ENCODE peak calls at places on chromosomes 11 and 22, in five cellular contexts. T is nephron progenitor cell; S is NCI-H1092; O is activated CD4-positive, alpha-beta T cell treated with anti-CD3 and anti-CD28 coated beads for 24 hours; Z is T47D. Y is an unnamed sample.

GRCh38 chr11:78022397-78023396 is at the start of gene KCTD14:
- DNase-seq in T (peak), S (peak), O (no peak), Z (no peak), Y (peak)

GRCh38 chr22:19942886-19943664 is 1.5 kb upstream of the TXNRD2 start:
- DNase-seq in T (no peak), S (no peak), O (no peak), Z (no peak), Y (no peak)

GRCh38 chr22:35538801-35539321 is 1.8 kb upstream of the RASD2 start:
- DNase-seq in T (peak), S (no peak), O (peak), Z (peak), Y (peak)

GRCh38 chr22:38415046-38415445 is 40.0 kb downstream of the KCNJ4 start:
- DNase-seq in T (no peak), S (no peak), O (no peak), Z (no peak), Y (no peak)

GRCh38 chr11:33912405-33913361 is 20.8 kb upstream of the LMO2 start:
- DNase-seq in T (no peak), S (no peak), O (no peak), Z (no peak), Y (no peak)

GRCh38 chr22:45871721-45872120 is 105.2 kb downstream of the WNT7B start:
- DNase-seq in T (no peak), S (no peak), O (no peak), Z (no peak), Y (no peak)

GRCh38 chr22:27880778-27881394 is 38.2 kb downstream of the PITPNB start:
- DNase-seq in T (peak), S (peak), O (no peak), Z (no peak), Y (peak)

GRCh38 chr11:68302256-68303054 is 9.9 kb upstream of the LRP5 start:
- DNase-seq in T (no peak), S (no peak), O (no peak), Z (no peak), Y (no peak)

GRCh38 chr11:40877981-40878380 is 581.5 kb downstream of the LRRC4C start:
- DNase-seq in T (no peak), S (no peak), O (no peak), Z (no peak), Y (no peak)

GRCh38 chr22:46593211-46593676 is 26.9 kb upstream of the GRAMD4 start:
- DNase-seq in T (no peak), S (no peak), O (no peak), Z (no peak), Y (no peak)

GRCh38 chr22:21445437-21446127 is 21.6 kb upstream of the TMEM191C start:
- DNase-seq in T (no peak), S (no peak), O (no peak), Z (no peak), Y (no peak)

GRCh38 chr11:86248609-86249008 is 4.1 kb downstream of the EED start:
- DNase-seq in T (no peak), S (no peak), O (peak), Z (no peak), Y (no peak)

GRCh38 chr22:31637938-31638618 is 23.9 kb downstream of the PISD start:
- DNase-seq in T (no peak), S (no peak), O (no peak), Z (no peak), Y (no peak)

GRCh38 chr22:40196628-40197027 is 18.9 kb downstream of the TNRC6B start:
- DNase-seq in T (no peak), S (no peak), O (peak), Z (no peak), Y (no peak)

GRCh38 chr11:103055174-103055890 is 36.6 kb downstream of the DCUN1D5 start:
- DNase-seq in T (peak), S (peak), O (no peak), Z (no peak), Y (no peak)

GRCh38 chr11:44818110-44818509 is 91.3 kb downstream of the TSPAN18 start:
- DNase-seq in T (no peak), S (no peak), O (no peak), Z (no peak), Y (no peak)

GRCh38 chr22:44247923-44248892 is 64.5 kb downstream of the SHISAL1 start:
- DNase-seq in T (no peak), S (no peak), O (no peak), Z (no peak), Y (no peak)

GRCh38 chr11:6606471-6607189 is 3.1 kb downstream of the ILK start:
- DNase-seq in T (peak), S (no peak), O (peak), Z (peak), Y (peak)

GRCh38 chr11:79609511-79609910 is 168.7 kb upstream of the TENM4 start:
- DNase-seq in T (no peak), S (no peak), O (no peak), Z (no peak), Y (no peak)

GRCh38 chr11:66835762-66836405 is 7.4 kb upstream of the RCE1 start:
- DNase-seq in T (no peak), S (no peak), O (no peak), Z (no peak), Y (no peak)